ENCODE peak calls at places on chromosomes 1 and 21, in four cellular contexts. K is brain microvascular endothelial cell, O is GM23338, A is adrenal gland. N is an unnamed sample.

GRCh38 chr1:116178837-116179236 is 67.6 kb downstream of the MAB21L3 start:
- DNase-seq in K (no peak), O (no peak), A (no peak), N (no peak)

GRCh38 chr1:230086152-230086551 is 19.1 kb downstream of the GALNT2 start:
- DNase-seq in K (no peak), O (no peak), A (no peak), N (no peak)

GRCh38 chr1:161220002-161220401 is 3.4 kb downstream of the APOA2 start:
- DNase-seq in K (no peak), O (no peak), A (peak), N (no peak)

GRCh38 chr1:27388337-27389005 is 4.0 kb upstream of the GPR3 start:
- DNase-seq in K (no peak), O (peak), A (peak), N (peak)

GRCh38 chr1:31571340-31572295 is 4.7 kb upstream of the TINAGL1 start:
- DNase-seq in K (no peak), O (no peak), A (peak), N (no peak)

GRCh38 chr1:230930986-230931385 is 47.7 kb downstream of the TTC13 start:
- DNase-seq in K (no peak), O (no peak), A (no peak), N (no peak)

GRCh38 chr21:43207868-43208267 is 39.1 kb downstream of the CRYAA start:
- DNase-seq in K (no peak), O (no peak), A (no peak), N (no peak)

GRCh38 chr21:14901482-14901958 is 163.3 kb downstream of the NRIP1 start:
- DNase-seq in K (peak), O (no peak), A (no peak), N (no peak)

GRCh38 chr1:45012639-45013278 is 705 bp downstream of the UROD start:
- DNase-seq in K (peak), O (peak), A (peak), N (no peak)

GRCh38 chr1:200233393-200233792 is 176.4 kb downstream of the ZNF281 start:
- DNase-seq in K (peak), O (no peak), A (no peak), N (no peak)

GRCh38 chr21:41958886-41959563 is 5.2 kb upstream of the C2CD2 start:
- DNase-seq in K (no peak), O (no peak), A (peak), N (no peak)

GRCh38 chr21:25360593-25360992 is 246.7 kb downstream of the MRPL39 start:
- DNase-seq in K (no peak), O (no peak), A (no peak), N (no peak)

GRCh38 chr1:16970132-16970910 is 10.1 kb downstream of the MFAP2 start:
- DNase-seq in K (no peak), O (no peak), A (no peak), N (no peak)

GRCh38 chr1:21930629-21931170 is 6.4 kb downstream of the HSPG2 start:
- DNase-seq in K (no peak), O (no peak), A (no peak), N (no peak)
- H3K27ac ChIP-seq in K (peak), O (peak), A (peak), N (no peak)

DNA sequence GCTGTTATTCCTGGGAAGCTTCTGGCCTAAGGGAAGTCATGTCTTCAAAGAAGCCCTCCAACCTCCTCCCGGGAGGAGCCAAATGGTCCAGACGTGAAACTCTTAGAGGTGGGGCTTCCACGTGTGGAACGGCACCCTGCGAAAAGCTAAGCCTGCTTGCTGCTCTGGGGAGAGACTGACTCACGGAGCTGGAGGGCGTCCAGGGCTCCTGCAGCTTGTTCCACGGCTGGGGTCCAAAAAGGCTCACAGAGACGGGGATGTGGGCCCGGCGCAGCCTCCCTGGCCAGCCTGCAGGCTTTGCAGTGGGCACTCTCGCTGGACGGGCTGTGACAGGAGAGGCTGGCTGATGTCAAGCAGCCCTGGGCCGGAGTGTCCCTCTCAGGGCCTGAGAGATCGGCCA is 105.1 kb downstream of the COLGALT2 start:
- DNase-seq in K (peak), O (no peak), A (peak), N (no peak)
- H3K27ac ChIP-seq in K (no peak), O (no peak), A (peak), N (no peak)

GRCh38 chr1:109891930-109892329 is 18.7 kb upstream of the CSF1 start:
- DNase-seq in K (no peak), O (no peak), A (no peak), N (no peak)
- H3K27ac ChIP-seq in K (no peak), O (no peak), A (no peak), N (no peak)

GRCh38 chr1:107443027-107443426 is 302.2 kb downstream of the NTNG1 start:
- DNase-seq in K (no peak), O (no peak), A (no peak), N (no peak)
- H3K27ac ChIP-seq in K (no peak), O (no peak), A (no peak), N (no peak)

DNA sequence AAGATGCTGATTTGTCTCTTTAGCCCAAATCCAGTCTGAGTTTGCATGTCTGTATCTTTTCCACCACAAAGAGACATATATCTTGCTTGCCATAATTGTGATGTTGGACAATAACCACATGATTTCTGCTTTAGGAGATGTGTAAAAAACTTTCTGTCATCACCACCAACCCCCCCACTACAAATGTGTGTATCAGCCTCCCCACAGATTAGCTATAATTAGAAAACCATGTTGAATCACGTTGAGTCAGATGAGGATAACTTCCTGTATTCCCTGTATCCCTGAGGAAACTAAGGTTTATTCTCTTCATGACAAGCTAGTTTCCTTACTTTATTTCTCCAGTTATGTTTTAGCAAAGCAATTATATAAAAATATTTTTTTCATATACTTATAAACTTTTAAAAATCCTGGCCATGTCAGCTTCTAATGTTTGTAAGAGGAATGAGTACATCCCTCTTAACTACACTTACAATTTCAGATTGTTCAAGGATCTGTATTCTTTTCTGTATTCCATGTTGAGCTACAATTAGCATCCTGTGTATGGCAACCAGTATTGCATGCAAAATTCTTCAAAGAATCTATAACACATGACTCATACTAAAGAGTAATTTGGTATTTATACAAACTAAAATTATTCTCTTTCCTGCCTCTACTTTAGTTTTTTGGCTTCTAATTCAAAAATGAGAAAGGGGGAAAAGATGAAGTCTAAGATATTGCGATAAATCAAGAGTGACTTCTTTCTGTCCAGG is 143.0 kb downstream of the FMN2 start:
- DNase-seq in K (peak), O (no peak), A (no peak), N (no peak)
- H3K27ac ChIP-seq in K (peak), O (no peak), A (no peak), N (no peak)